ENCODE peak calls at places on chromosomes 7 and 10, in five cellular contexts. E, M, S, L and B are unnamed samples.
A peak's percentile ranks its signal among the peaks of the same experiment; 100 is the strongest.

GRCh38 chr10:792083-792791 is 102.8 kb upstream of the DIP2C start:
- DNase-seq in E (no peak), M (no peak), S (no peak), L (no peak), B (peak; percentile 18)

GRCh38 chr7:45873355-45873754 is 473 bp upstream of the CCDC201 start:
- DNase-seq in E (no peak), M (no peak), S (no peak), L (no peak), B (no peak)

GRCh38 chr10:123096452-123096851 is 39.3 kb upstream of the HMX3 start:
- DNase-seq in E (no peak), M (no peak), S (no peak), L (no peak), B (no peak)

GRCh38 chr7:30815016-30815854 is 44.0 kb downstream of the MINDY4 start:
- DNase-seq in E (no peak), M (no peak), S (peak; percentile 2), L (no peak), B (no peak)

GRCh38 chr10:72016608-72017310 is 52.6 kb downstream of the CHST3 start:
- DNase-seq in E (no peak), M (no peak), S (no peak), L (no peak), B (no peak)

GRCh38 chr7:42746226-42746625 is 165.6 kb downstream of the C7orf25 start:
- DNase-seq in E (no peak), M (no peak), S (no peak), L (peak; percentile 9), B (no peak)

GRCh38 chr10:775245-776075 is 86.0 kb upstream of the DIP2C start:
- DNase-seq in E (peak; percentile 64), M (no peak), S (no peak), L (no peak), B (peak; percentile 43)

GRCh38 chr7:132933076-132933466 is 148.8 kb downstream of the CHCHD3 start:
- DNase-seq in E (peak; percentile 58), M (no peak), S (peak; percentile 39), L (peak; percentile 65), B (no peak)

GRCh38 chr7:38245409-38245982 is 27.9 kb downstream of the TARP start:
- DNase-seq in E (no peak), M (no peak), S (no peak), L (no peak), B (no peak)

GRCh38 chr10:30151581-30152389 is 92.4 kb upstream of the JCAD start:
- DNase-seq in E (peak; percentile 79), M (no peak), S (peak; percentile 77), L (peak; percentile 61), B (no peak)

GRCh38 chr7:30521532-30521931 is 16.9 kb upstream of the GGCT start:
- DNase-seq in E (no peak), M (no peak), S (no peak), L (no peak), B (no peak)

GRCh38 chr7:111041577-111041976 is 49.4 kb upstream of the LRRN3 start:
- DNase-seq in E (no peak), M (no peak), S (no peak), L (no peak), B (no peak)

GRCh38 chr10:101817542-101818118 is 614 bp downstream of the OGA start:
- DNase-seq in E (peak; percentile 93), M (peak; percentile 35), S (peak; percentile 81), L (peak; percentile 83), B (no peak)

GRCh38 chr10:22278441-22278782 is 37.8 kb upstream of the COMMD3 start:
- DNase-seq in E (no peak), M (no peak), S (no peak), L (no peak), B (no peak)

GRCh38 chr10:77513783-77514331 is 123.8 kb downstream of the KCNMA1 start:
- DNase-seq in E (peak; percentile 92), M (no peak), S (no peak), L (no peak), B (peak; percentile 38)

GRCh38 chr10:101297901-101298451 is 56.0 kb upstream of the BTRC start:
- DNase-seq in E (peak; percentile 50), M (peak; percentile 81), S (no peak), L (no peak), B (peak; percentile 75)

GRCh38 chr10:114245128-114245791 is 6.2 kb downstream of the VWA2 start:
- DNase-seq in E (peak; percentile 58), M (no peak), S (no peak), L (no peak), B (no peak)

GRCh38 chr7:26813426-26813825 is 51.0 kb downstream of the SKAP2 start:
- DNase-seq in E (peak; percentile 41), M (no peak), S (no peak), L (no peak), B (no peak)

GRCh38 chr10:110357252-110357780 is 52.6 kb upstream of the SMNDC1 start:
- DNase-seq in E (peak; percentile 88), M (peak; percentile 73), S (peak; percentile 89), L (peak; percentile 91), B (no peak)

GRCh38 chr10:15084502-15084922 is 4.1 kb downstream of the ACBD7 start:
- DNase-seq in E (peak; percentile 97), M (no peak), S (peak; percentile 92), L (peak; percentile 83), B (peak; percentile 48)

GRCh38 chr7:111803015-111803758 is 240.9 kb upstream of the IMMP2L start:
- DNase-seq in E (peak; percentile 42), M (no peak), S (no peak), L (peak; percentile 40), B (no peak)

GRCh38 chr7:39587393-39587792 is 21.2 kb downstream of the YAE1 start:
- DNase-seq in E (peak; percentile 71), M (no peak), S (no peak), L (no peak), B (no peak)

GRCh38 chr10:34018129-34018528 is 683.7 kb upstream of the NRP1 start:
- DNase-seq in E (peak; percentile 42), M (no peak), S (no peak), L (no peak), B (no peak)

GRCh38 chr10:126097558-126098215 is 201.3 kb downstream of the FANK1 start:
- DNase-seq in E (peak; percentile 11), M (no peak), S (no peak), L (no peak), B (no peak)

GRCh38 chr7:69893915-69894314 is 295.6 kb downstream of the AUTS2 start:
- DNase-seq in E (no peak), M (no peak), S (no peak), L (no peak), B (no peak)

GRCh38 chr7:64951250-64951848 is 39.5 kb downstream of the ZNF117 start:
- DNase-seq in E (peak; percentile 48), M (no peak), S (peak; percentile 17), L (no peak), B (no peak)

GRCh38 chr7:17300012-17300411 is 1.6 kb downstream of the AHR start:
- DNase-seq in E (no peak), M (no peak), S (no peak), L (no peak), B (no peak)

GRCh38 chr7:127417346-127417745 is 24.8 kb upstream of the ZNF800 start:
- DNase-seq in E (no peak), M (no peak), S (no peak), L (no peak), B (no peak)